ENCODE peak calls at places on chromosomes 7 and 10, in eight cellular contexts. F is uterus, B is lung, L is mammary epithelial cell, P is fibroblast of lung, G is GM23248, A is cardiac muscle cell, J is HCT116. R is an unnamed sample. For H3K4me1, the result is how much of the 10 kb centered on the place peaks cover.

GRCh38 chr10:112375721-112376577 is 2.0 kb downstream of the ACSL5 start:
- DNase-seq in B (peak), P (peak), L (no peak), F (peak), G (peak), J (no peak), A (no peak), R (no peak)

GRCh38 chr7:2069472-2069860 is 163.3 kb downstream of the MAD1L1 start:
- DNase-seq in G (peak), B (no peak), P (no peak), L (no peak), F (no peak), J (no peak), A (no peak), R (peak)

GRCh38 chr7:131235489-131236317 is 92.0 kb upstream of the MKLN1 start:
- DNase-seq in F (peak), L (peak), P (peak), G (peak), J (peak), A (no peak), B (peak), R (peak)

GRCh38 chr7:33250421-33250827 is 121.1 kb downstream of the BBS9 start:
- DNase-seq in F (no peak), G (peak), A (no peak), P (peak), J (no peak), L (no peak), B (no peak), R (no peak)

GRCh38 chr10:109412353-109412752 is 511.0 kb downstream of the XPNPEP1 start:
- DNase-seq in P (no peak), F (peak), G (no peak), A (no peak), L (no peak), B (no peak), J (no peak), R (no peak)

GRCh38 chr7:1260236-1260635 is 27.6 kb downstream of the UNCX start:
- DNase-seq in G (no peak), J (no peak), P (no peak), A (no peak), F (no peak), L (no peak), B (no peak), R (no peak)

GRCh38 chr10:7111574-7111973 is 299.3 kb downstream of the SFMBT2 start:
- DNase-seq in B (no peak), J (no peak), A (no peak), P (peak), G (peak), F (no peak), L (peak), R (no peak)

GRCh38 chr7:157625973-157626790 is 289.4 kb downstream of the DNAJB6 start:
- DNase-seq in B (no peak), G (no peak), L (no peak), P (no peak), A (no peak), F (no peak), J (no peak), R (no peak)

GRCh38 chr7:140478361-140479061 is 794 bp downstream of the MKRN1 start:
- DNase-seq in P (peak), B (peak), L (peak), F (peak), J (no peak), G (peak), A (peak), R (no peak)

GRCh38 chr7:138212314-138212713 is 136.1 kb downstream of the AKR1D1 start:
- DNase-seq in B (no peak), F (no peak), G (no peak), A (no peak), P (no peak), J (no peak), L (no peak), R (no peak)

GRCh38 chr7:44713680-44714335 is 34.8 kb upstream of the ZMIZ2 start:
- DNase-seq in B (no peak), J (no peak), L (no peak), A (no peak), F (no peak), P (no peak), G (peak), R (no peak)

GRCh38 chr10:48945441-48946143 is 6.0 kb upstream of the LRRC18 start:
- DNase-seq in B (no peak), G (no peak), A (no peak), P (no peak), J (no peak), L (no peak), F (no peak), R (no peak)

GRCh38 chr10:114044251-114045070 is 795 bp downstream of the ADRB1 start:
- DNase-seq in P (no peak), B (no peak), J (no peak), F (no peak), G (no peak), L (no peak), A (no peak), R (no peak)

GRCh38 chr10:132684164-132684891 is 101.6 kb downstream of the NKX6-2 start:
- DNase-seq in J (no peak), B (no peak), P (peak), F (no peak), A (no peak), L (peak), G (peak), R (no peak)

GRCh38 chr7:115136796-115137443 is 215.0 kb downstream of the MDFIC start:
- DNase-seq in B (no peak), F (no peak), L (peak), P (no peak), A (no peak), J (no peak), G (no peak), R (no peak)

GRCh38 chr10:119030421-119031250 is 1.1 kb downstream of the NANOS1 start:
- DNase-seq in P (peak), G (peak), L (peak), A (peak), J (peak), F (no peak), B (peak), R (peak)

GRCh38 chr7:34425194-34425593 is 232.8 kb upstream of the NPSR1 start:
- DNase-seq in G (no peak), J (no peak), P (no peak), F (no peak), B (no peak), L (no peak), A (no peak), R (no peak)

GRCh38 chr7:14570750-14571607 is 331.6 kb downstream of the DGKB start:
- DNase-seq in A (no peak), F (no peak), L (no peak), J (no peak), P (no peak), G (no peak), B (no peak), R (no peak)

GRCh38 chr7:51346136-51346535 is 29.5 kb upstream of the COBL start:
- DNase-seq in L (no peak), F (no peak), A (no peak), B (no peak), P (no peak), J (no peak), G (no peak), R (no peak)

GRCh38 chr7:155813125-155813524 is 862 bp upstream of the SHH start:
- DNase-seq in P (no peak), A (no peak), B (no peak), J (no peak), G (no peak), F (no peak), L (no peak), R (no peak)

GRCh38 chr10:101301111-101301731 is 52.7 kb upstream of the BTRC start:
- DNase-seq in G (peak), J (peak), B (no peak), P (peak), A (peak), F (no peak), L (peak), R (peak)

GRCh38 chr10:133123050-133123745 is 35.5 kb downstream of the ADGRA1 start:
- DNase-seq in P (no peak), F (no peak), L (no peak), A (no peak), G (no peak), B (no peak), J (no peak), R (no peak)

GRCh38 chr10:127013251-127013656 is 108.0 kb downstream of the DOCK1 start:
- DNase-seq in F (no peak), L (peak), G (no peak), J (no peak), A (no peak), P (no peak), B (no peak), R (no peak)

GRCh38 chr10:96496281-96496925 is 17.3 kb downstream of the TLL2 start:
- DNase-seq in A (peak), P (peak), J (no peak), L (no peak), G (peak), B (no peak), F (no peak), R (no peak)

GRCh38 chr10:65430979-65431378 is 1494.9 kb upstream of the LRRTM3 start:
- DNase-seq in B (no peak), L (no peak), A (no peak), P (no peak), F (no peak), J (no peak), G (no peak), R (no peak)

GRCh38 chr7:44581426-44581906 is 565 bp downstream of the TMED4 start:
- DNase-seq in P (peak), B (no peak), A (no peak), L (peak), F (peak), J (no peak), G (peak), R (no peak)

GRCh38 chr7:146004805-146005204 is 111.8 kb upstream of the CNTNAP2 start:
- DNase-seq in P (no peak), A (no peak), B (no peak), G (no peak), F (no peak), L (no peak), J (no peak), R (no peak)

GRCh38 chr7:125924037-125924436 is 994.4 kb upstream of the POT1 start:
- DNase-seq in L (no peak), F (no peak), P (no peak), J (no peak), B (no peak), A (no peak), G (no peak), R (no peak)

GRCh38 chr7:87506243-87507180 is 31.0 kb upstream of the ABCB4 start:
- DNase-seq in J (peak), L (peak), P (peak), F (no peak), G (peak), A (no peak), B (no peak), R (no peak)

GRCh38 chr10:74947781-74948401 is 121.5 kb downstream of the KAT6B start:
- DNase-seq in F (no peak), A (no peak), J (no peak), L (no peak), B (no peak), P (no peak), G (no peak), R (peak)

GRCh38 chr10:35635576-35635975 is 6.5 kb downstream of the FZD8 start:
- DNase-seq in F (peak), G (peak), J (peak), L (peak), B (peak), P (peak), A (peak), R (peak)

GRCh38 chr10:686155-686931 is 3.1 kb downstream of the DIP2C start:
- DNase-seq in J (no peak), F (no peak), P (no peak), A (no peak), L (no peak), B (no peak), G (no peak), R (no peak)

GRCh38 chr10:87505366-87506113 is 847 bp downstream of the MINPP1 start:
- DNase-seq in L (peak), P (peak), G (peak), F (no peak), A (peak), J (peak), B (peak), R (peak)

GRCh38 chr10:12719365-12719764 is 282.1 kb downstream of the CCDC3 start:
- DNase-seq in A (no peak), F (peak), J (no peak), P (peak), L (peak), B (peak), G (peak), R (no peak)

GRCh38 chr7:90210925-90211324 is 615 bp upstream of the STEAP2 start:
- DNase-seq in P (no peak), J (no peak), A (peak), F (peak), L (no peak), G (peak), B (no peak), R (no peak)
- H3K4me1 ChIP-seq in P (under half), J (under half), A (under half), F (under half), L (under half), G (under half), B (under half), R (under half)

DNA sequence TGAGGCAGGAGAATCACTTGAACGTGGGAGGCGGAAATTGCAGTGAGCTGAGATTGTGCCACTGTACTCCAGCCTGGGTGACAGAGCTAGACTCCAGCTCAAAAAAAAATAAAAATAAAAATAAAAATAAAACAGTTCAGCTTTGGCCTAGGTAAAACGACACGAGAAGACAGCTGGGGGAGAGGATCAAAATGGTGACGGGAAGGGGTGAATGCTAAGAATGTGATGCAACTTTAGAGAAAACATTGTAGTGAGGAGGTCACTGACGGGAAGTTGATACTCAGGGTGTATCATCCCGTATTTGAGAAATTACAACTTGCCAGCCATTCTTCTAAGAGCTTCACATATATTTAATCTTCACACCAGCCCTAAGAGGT is 1.1 kb downstream of the NDST2 start:
- DNase-seq in A (no peak), J (no peak), P (no peak), G (peak), L (no peak), B (no peak), F (no peak), R (no peak)
- H3K4me1 ChIP-seq in A (under half), J (under half), P (under half), G (under half), L (under half), B (under half), F (under half), R (under half)

DNA sequence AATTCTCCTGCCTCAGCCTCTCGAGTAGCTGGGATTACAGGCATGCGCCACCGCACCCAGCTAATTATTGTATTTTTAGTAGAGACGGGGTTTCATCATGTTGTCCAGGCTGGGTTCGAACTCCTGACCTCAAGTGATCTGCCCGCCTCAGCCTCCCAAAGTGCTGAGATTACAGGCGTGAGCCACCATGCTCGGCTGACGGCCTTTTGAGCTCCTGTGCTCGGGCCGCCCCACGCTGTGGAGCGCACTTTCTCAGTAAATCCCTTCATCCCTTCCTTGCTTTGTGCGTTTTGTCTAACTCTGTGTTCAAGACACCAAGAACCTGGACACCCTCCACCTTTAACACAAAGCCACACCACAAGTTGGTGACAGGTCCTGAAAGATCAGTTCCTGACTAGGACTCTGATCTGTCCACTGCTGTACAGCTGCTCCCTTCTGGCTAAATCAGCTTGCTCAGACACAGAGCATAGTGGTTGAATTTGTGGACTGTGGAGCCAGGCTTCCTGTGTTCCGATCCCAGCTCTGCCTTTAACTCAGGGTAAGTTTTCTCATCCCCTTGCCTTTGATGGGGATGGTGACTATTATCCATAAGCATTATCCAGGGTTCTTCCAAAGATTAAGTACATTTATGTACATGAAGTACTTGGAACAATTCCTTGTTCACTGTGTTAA is 20.1 kb downstream of the CHST3 start:
- DNase-seq in F (no peak), A (no peak), L (no peak), B (no peak), P (no peak), G (no peak), J (no peak), R (no peak)
- H3K4me1 ChIP-seq in F (under half), A (under half), L (under half), B (under half), P (under half), G (under half), J (under half), R (under half)

DNA sequence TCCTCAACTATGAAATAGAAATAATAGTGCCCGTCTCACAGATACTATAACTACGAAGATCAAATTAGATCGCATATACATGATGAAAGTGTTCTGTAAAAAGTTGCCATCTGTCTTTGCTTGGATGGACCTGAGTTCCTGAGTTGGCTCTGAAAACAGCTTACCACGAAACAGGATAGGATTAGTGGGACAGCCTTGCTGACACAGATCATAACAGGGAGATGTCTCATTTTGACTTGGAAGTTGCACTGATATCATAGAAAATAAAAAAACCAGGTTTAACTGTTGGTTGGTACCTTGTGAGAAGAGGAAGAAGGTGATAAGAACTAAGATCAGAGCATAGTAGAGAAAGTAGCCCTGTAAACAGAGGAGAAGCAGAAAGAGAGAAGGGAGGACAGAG is 79.3 kb upstream of the AGBL3 start:
- DNase-seq in F (no peak), A (no peak), P (no peak), B (no peak), J (no peak), L (no peak), G (no peak), R (no peak)
- H3K4me1 ChIP-seq in F (under half), A (under half), P (under half), B (under half), J (under half), L (under half), G (half or more), R (under half)

GRCh38 chr7:127584648-127585043 is 750 bp downstream of the GCC1 start:
- DNase-seq in A (no peak), G (no peak), B (no peak), P (no peak), F (no peak), J (no peak), L (no peak), R (no peak)
- H3K4me1 ChIP-seq in A (under half), G (under half), B (under half), P (under half), F (under half), J (under half), L (under half), R (under half)

DNA sequence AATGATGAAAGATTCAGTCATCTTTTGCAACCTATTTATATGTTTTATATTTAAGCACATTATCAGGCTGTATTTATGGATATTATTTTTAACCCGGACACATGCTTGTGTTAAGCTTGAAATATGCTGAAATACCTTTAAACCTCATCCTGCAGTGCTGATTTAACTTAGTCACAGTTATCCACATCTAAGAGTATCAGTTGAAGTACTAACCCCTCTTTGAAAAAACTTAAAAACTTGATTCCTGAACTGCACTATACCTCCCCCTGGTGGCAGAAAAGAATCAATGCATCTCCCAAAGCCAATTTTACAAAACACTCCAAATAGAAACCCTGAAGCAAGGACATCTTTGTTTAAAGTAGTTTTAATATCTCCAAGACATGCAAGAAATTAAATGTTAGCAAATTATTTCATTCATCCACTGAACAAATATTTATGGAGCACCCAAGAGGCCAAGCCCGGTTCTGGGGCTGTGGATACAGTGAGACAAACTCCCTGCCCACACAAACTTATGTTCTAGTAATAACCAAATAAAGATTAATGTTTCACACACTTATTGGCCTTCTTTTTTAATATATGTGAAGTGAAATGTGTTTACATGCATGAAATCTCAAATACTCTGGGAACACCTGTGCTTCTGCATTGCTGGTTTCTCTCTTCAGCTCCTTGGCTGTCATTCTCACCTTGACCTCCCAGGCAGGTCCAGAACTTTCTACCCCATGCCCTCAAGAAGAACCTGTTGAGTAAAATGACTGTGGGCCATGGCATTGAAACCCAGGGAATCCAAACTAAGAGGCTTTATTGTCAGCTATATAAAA is 44.0 kb downstream of the SVIL start:
- DNase-seq in J (peak), B (peak), P (peak), F (no peak), L (peak), A (peak), G (peak), R (no peak)
- H3K4me1 ChIP-seq in J (under half), B (under half), P (under half), F (under half), L (under half), A (under half), G (half or more), R (under half)

DNA sequence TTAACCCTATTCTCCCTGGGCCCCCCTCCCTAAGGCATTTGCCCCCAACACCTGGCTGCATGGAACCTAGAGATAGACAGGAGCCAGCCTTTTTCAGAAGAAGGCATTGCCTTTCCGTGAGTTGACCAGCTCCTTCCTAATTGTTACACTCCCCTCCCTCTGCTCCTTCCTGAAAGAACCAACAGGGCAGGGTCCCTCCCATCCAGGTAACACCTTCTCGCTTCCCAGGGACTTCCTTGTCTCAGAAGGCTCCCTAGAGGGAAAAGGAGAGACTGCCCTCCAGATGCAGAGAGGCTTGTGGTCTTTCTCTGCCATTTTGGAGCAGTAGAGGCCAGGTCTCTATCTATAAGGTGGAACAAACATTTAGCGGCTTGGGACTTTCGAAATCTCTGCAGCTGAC is 31.9 kb downstream of the PALD1 start:
- DNase-seq in P (no peak), B (no peak), F (no peak), J (no peak), G (no peak), L (no peak), A (no peak), R (no peak)
- H3K4me1 ChIP-seq in P (under half), B (half or more), F (under half), J (under half), G (under half), L (under half), A (under half), R (under half)

GRCh38 chr10:50601974-50602373 is 21.8 kb downstream of the SGMS1 start:
- DNase-seq in A (no peak), P (no peak), G (no peak), L (no peak), F (no peak), B (no peak), J (no peak), R (no peak)
- H3K4me1 ChIP-seq in A (half or more), P (under half), G (half or more), L (half or more), F (under half), B (under half), J (under half), R (under half)

GRCh38 chr7:117122536-117122935 is 169.2 kb downstream of the ST7 start:
- DNase-seq in A (no peak), G (no peak), F (no peak), J (no peak), P (no peak), B (no peak), L (no peak), R (no peak)
- H3K4me1 ChIP-seq in A (half or more), G (under half), F (under half), J (under half), P (under half), B (under half), L (under half), R (under half)

R was measured in BE2C.